ENCODE peak calls at places on chromosomes 11 and 22, in four cellular contexts. I is germinal center, T is HT-29, M is brain microvascular endothelial cell. D is an unnamed sample.

GRCh38 chr22:44403166-44403565 is 90.4 kb upstream of the SHISAL1 start:
- DNase-seq in I (no peak), T (no peak), M (no peak), D (no peak)

GRCh38 chr11:126415669-126416420 is 60.4 kb downstream of the ST3GAL4 start:
- DNase-seq in I (no peak), T (no peak), M (no peak), D (no peak)

GRCh38 chr11:64373598-64373974 is 14.6 kb downstream of the RPS6KA4 start:
- DNase-seq in I (no peak), T (no peak), M (no peak), D (no peak)

GRCh38 chr11:3225159-3225758 is 6.6 kb upstream of the MRGPRG start:
- DNase-seq in I (no peak), T (no peak), M (no peak), D (no peak)

GRCh38 chr11:118430956-118431355 is 5.3 kb upstream of the KMT2A start:
- DNase-seq in I (no peak), T (peak), M (no peak), D (peak)

GRCh38 chr22:49482811-49483210 is 344.9 kb downstream of the BRD1 start:
- DNase-seq in I (no peak), T (no peak), M (no peak), D (no peak)

GRCh38 chr11:71477637-71478011 is 24.6 kb downstream of the NADSYN1 start:
- DNase-seq in I (no peak), T (no peak), M (no peak), D (no peak)

GRCh38 chr22:37560682-37561208 is 465 bp downstream of the CDC42EP1 start:
- DNase-seq in I (no peak), T (no peak), M (no peak), D (no peak)

GRCh38 chr11:102837646-102838045 is 5.8 kb downstream of the MMP3 start:
- DNase-seq in I (no peak), T (no peak), M (no peak), D (no peak)

GRCh38 chr11:77993902-77994301 is 566 bp downstream of the INTS4 start:
- DNase-seq in I (no peak), T (peak), M (no peak), D (no peak)

D was measured in HepG2.